ENCODE peak calls at places on chromosome 16, in six cellular contexts. K, Y, H, I, U and O are unnamed samples.

GRCh38 chr16:88376053-88376834 is 6.5 kb upstream of the ZNF469 start:
- DNase-seq in H (no peak), Y (no peak), K (no peak), U (no peak), I (no peak), O (no peak)

GRCh38 chr16:48366165-48367093 is 18.8 kb downstream of the SIAH1 start:
- DNase-seq in K (no peak), U (peak), I (no peak), Y (peak), H (peak), O (peak)

GRCh38 chr16:23339781-23340180 is 37.7 kb downstream of the SCNN1B start:
- DNase-seq in U (no peak), Y (no peak), H (no peak), I (no peak), K (no peak), O (no peak)

GRCh38 chr16:89393731-89394406 is 96.5 kb downstream of the ANKRD11 start:
- DNase-seq in I (no peak), H (no peak), U (no peak), Y (no peak), K (no peak), O (no peak)

GRCh38 chr16:57175896-57176295 is 9.9 kb downstream of the PSME3IP1 start:
- DNase-seq in Y (no peak), K (no peak), H (no peak), I (no peak), U (no peak), O (no peak)

GRCh38 chr16:81937305-81938038 is 73.8 kb downstream of the SDR42E1 start:
- DNase-seq in I (no peak), U (no peak), Y (no peak), K (no peak), H (no peak), O (no peak)

GRCh38 chr16:10938321-10938720 is 3.9 kb downstream of the DEXI start:
- DNase-seq in U (no peak), Y (no peak), K (no peak), I (no peak), H (no peak), O (no peak)

GRCh38 chr16:19524866-19525723 is 1.4 kb downstream of the CCP110 start:
- DNase-seq in U (no peak), I (no peak), Y (no peak), K (no peak), H (no peak), O (no peak)

GRCh38 chr16:67857547-67858233 is 10.2 kb upstream of the CENPT start:
- DNase-seq in H (peak), I (peak), U (no peak), K (peak), Y (peak), O (peak)

GRCh38 chr16:3187798-3188674 is at the start of gene OR1F1:
- DNase-seq in H (peak), Y (peak), I (peak), K (no peak), U (peak), O (no peak)

GRCh38 chr16:75820672-75821071 is 94.4 kb upstream of the CPHXL start:
- DNase-seq in H (no peak), I (no peak), Y (peak), U (no peak), K (no peak), O (no peak)

GRCh38 chr16:73065617-73066313 is 17.8 kb upstream of the ZFHX3 start:
- DNase-seq in Y (no peak), I (no peak), H (no peak), K (no peak), U (no peak), O (no peak)

GRCh38 chr16:67287960-67288359 is 8.6 kb downstream of the PLEKHG4 start:
- DNase-seq in K (no peak), Y (no peak), H (no peak), I (no peak), U (no peak), O (no peak)

GRCh38 chr16:48479319-48479718 is 94.1 kb upstream of the SIAH1 start:
- DNase-seq in H (no peak), U (no peak), I (no peak), Y (no peak), K (no peak), O (no peak)

GRCh38 chr16:83951544-83951943 is 1.5 kb upstream of the OSGIN1 start:
- DNase-seq in H (no peak), U (no peak), I (no peak), Y (no peak), K (no peak), O (no peak)

GRCh38 chr16:89388536-89388935 is 101.8 kb downstream of the ANKRD11 start:
- DNase-seq in U (no peak), Y (no peak), H (no peak), I (no peak), K (no peak), O (no peak)

GRCh38 chr16:54718376-54718775 is 212.3 kb upstream of the IRX5 start:
- DNase-seq in Y (no peak), K (no peak), I (no peak), H (no peak), U (no peak), O (no peak)

GRCh38 chr16:28981517-28981916 is 3.3 kb upstream of the LAT start:
- DNase-seq in U (no peak), I (no peak), Y (peak), H (no peak), K (no peak), O (no peak)

GRCh38 chr16:71440669-71441347 is 1.0 kb downstream of the TLE7 start:
- DNase-seq in U (no peak), H (no peak), Y (no peak), I (no peak), K (no peak), O (no peak)

GRCh38 chr16:52549011-52549692 is 2.2 kb upstream of the TOX3 start:
- DNase-seq in Y (peak), I (no peak), K (no peak), U (no peak), H (no peak), O (no peak)
- TF ChIP-seq CTCF in Y (no peak), I (no peak), K (no peak), U (no peak), H (no peak), O (no peak)

GRCh38 chr16:86556576-86556975 is 1.5 kb upstream of the MTHFSD start:
- DNase-seq in K (no peak), I (no peak), Y (no peak), U (no peak), H (no peak), O (no peak)

GRCh38 chr16:86557587-86557986 is 2.6 kb upstream of the MTHFSD start:
- DNase-seq in H (no peak), U (no peak), K (no peak), Y (no peak), I (no peak), O (no peak)

GRCh38 chr16:86554917-86555762 is at the start of gene MTHFSD:
- DNase-seq in I (peak), U (no peak), H (peak), Y (peak), K (peak), O (peak)

GRCh38 chr16:86554599-86554916 is 477 bp downstream of the MTHFSD start:
- DNase-seq in I (no peak), H (no peak), K (no peak), Y (no peak), U (no peak), O (no peak)

DNA sequence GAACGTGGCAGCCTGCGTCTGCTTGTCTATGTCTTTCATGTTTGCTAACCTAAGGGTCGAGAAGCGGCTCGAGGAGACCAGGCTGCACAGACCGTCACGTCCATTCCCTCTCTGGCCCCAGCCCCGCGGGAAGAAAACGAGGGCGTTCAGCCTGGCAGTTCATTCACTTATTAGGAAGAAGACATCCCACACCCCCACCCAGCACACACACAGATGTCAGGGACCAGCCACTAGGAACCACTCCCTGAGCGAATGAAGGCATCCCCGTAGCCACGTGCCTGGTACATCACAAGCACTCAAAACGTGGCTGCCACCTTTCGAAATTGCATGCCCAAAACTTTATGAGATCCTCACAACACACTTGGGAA is 712 bp upstream of the MTHFSD start:
- DNase-seq in I (no peak), H (no peak), U (no peak), K (no peak), Y (no peak), O (no peak)
- TF ChIP-seq CTCF in I (no peak), H (no peak), U (no peak), K (no peak), Y (no peak), O (no peak)

GRCh38 chr16:85173077-85173980 is 61.1 kb upstream of the CIBAR2 start:
- DNase-seq in Y (peak), H (peak), U (peak), I (no peak), K (no peak), O (no peak)
- TF ChIP-seq CTCF in Y (no peak), H (peak), U (peak), I (peak), K (no peak), O (peak)

GRCh38 chr16:7393680-7394079 is 61.0 kb downstream of the RBFOX1 start:
- DNase-seq in U (no peak), K (no peak), Y (no peak), H (no peak), I (no peak), O (no peak)
- TF ChIP-seq CTCF in U (no peak), K (no peak), Y (no peak), H (no peak), I (no peak), O (no peak)

GRCh38 chr16:4314532-4315184 is 1.2 kb upstream of the GLIS2 start:
- DNase-seq in U (no peak), K (no peak), I (no peak), Y (peak), H (peak), O (no peak)
- TF ChIP-seq CTCF in U (peak), K (no peak), I (peak), Y (no peak), H (no peak), O (no peak)

DNA sequence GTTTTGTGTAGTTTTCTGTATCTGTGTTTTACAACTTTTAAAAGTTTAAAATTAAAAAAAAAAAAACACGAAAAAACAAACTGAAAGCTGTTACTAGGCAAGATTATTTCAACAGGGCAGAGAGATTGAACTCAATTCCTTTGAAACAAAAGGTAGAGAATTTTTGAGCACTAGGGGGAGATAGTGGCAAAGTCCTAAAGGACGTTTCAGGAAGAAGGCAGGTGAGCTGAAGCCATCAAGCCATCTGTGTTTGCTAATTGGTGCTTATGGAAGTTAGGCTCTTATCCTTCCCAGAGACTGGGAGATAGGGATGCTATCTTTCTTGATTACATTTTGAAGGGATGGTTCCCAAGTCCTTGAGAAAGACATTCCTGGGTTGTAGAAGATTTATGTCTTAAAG is 70.6 kb upstream of the CLEC3A start:
- DNase-seq in U (no peak), K (no peak), I (no peak), H (no peak), Y (peak), O (no peak)
- TF ChIP-seq CTCF in U (no peak), K (no peak), I (no peak), H (peak), Y (peak), O (peak)

GRCh38 chr16:27617678-27618077 is 67.7 kb downstream of the KATNIP start:
- DNase-seq in Y (no peak), I (no peak), H (no peak), K (no peak), U (no peak), O (no peak)
- TF ChIP-seq CTCF in Y (no peak), I (no peak), H (no peak), K (no peak), U (no peak), O (no peak)

GRCh38 chr16:85288869-85289660 is 176.8 kb upstream of the CIBAR2 start:
- DNase-seq in I (no peak), H (no peak), U (no peak), K (no peak), Y (no peak), O (no peak)

GRCh38 chr16:85290626-85291301 is 178.5 kb upstream of the CIBAR2 start:
- DNase-seq in Y (no peak), H (no peak), I (no peak), K (no peak), U (no peak), O (no peak)

GRCh38 chr16:85291302-85292148 is 179.3 kb upstream of the CIBAR2 start:
- DNase-seq in I (no peak), K (no peak), U (no peak), Y (no peak), H (no peak), O (no peak)

GRCh38 chr16:85288341-85288868 is 176.1 kb upstream of the CIBAR2 start:
- DNase-seq in H (no peak), K (no peak), U (no peak), I (no peak), Y (no peak), O (no peak)

DNA sequence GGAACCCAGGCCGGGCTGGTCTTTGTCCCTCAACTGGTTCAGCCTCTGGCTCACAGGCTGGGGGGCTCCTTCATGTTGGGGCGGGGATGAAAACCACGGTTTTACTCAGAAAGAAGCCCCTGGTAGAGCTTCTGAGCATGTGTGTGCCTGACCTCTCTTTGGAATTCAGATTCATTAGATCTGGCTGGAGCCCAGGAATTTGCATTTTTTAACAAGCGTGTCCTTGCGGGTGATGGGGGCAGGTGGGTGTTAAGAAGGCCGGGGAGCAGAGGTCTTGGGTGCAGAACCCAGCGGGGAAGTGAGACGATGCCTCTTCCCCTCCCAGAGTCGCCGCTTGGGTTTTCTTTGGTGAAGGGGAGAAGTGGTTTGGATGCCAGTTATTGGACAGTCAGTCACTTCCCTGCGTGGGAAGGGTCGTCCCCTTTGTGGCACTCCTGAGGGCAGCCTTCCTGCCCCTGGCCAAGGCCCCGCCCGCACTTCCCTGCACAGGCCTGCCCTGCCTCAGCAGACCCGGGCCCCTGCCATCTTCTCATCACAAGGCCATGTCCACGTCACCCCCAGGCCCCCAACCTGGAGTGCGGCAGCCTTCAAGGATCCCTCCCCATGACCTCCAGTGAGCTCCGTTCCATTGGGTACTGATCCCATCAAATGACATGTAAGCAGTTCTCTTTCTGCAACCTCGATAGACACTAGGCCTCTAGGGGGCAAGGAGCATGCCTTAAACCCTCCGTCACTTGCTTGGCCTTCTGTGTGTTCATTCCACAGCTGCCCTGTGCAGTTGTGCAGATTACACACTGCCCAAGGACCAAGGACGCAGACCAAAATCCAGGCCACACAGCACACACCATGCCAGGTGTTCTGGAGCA is 177.7 kb upstream of the CIBAR2 start:
- DNase-seq in K (no peak), H (no peak), I (no peak), Y (no peak), U (no peak), O (no peak)
- TF ChIP-seq CTCF in K (no peak), H (no peak), I (no peak), Y (no peak), U (no peak), O (no peak)

GRCh38 chr16:1653023-1653422 is 25.1 kb upstream of the JPT2 start:
- DNase-seq in U (no peak), H (no peak), I (no peak), Y (no peak), K (no peak), O (no peak)
- TF ChIP-seq CTCF in U (no peak), H (no peak), I (no peak), Y (no peak), K (no peak), O (no peak)